ENCODE peak calls at places on chromosome 2, in four cellular contexts. Y is hepatic stellate cell, T is NCI-H2029 treated with DMSO at 0.1 percent for 48 hours, B is ecto neural progenitor cell. D is an unnamed sample.

GRCh38 chr2:1826188-1826905 is 82.0 kb upstream of the PXDN start:
- DNase-seq in Y (no peak), T (no peak), B (no peak), D (no peak)

GRCh38 chr2:237617305-237617982 is 9.9 kb upstream of the LRRFIP1 start:
- DNase-seq in Y (no peak), B (no peak), T (no peak), D (no peak)

GRCh38 chr2:239629936-239630617 is 229.3 kb upstream of the HDAC4 start:
- DNase-seq in T (no peak), Y (no peak), B (no peak), D (no peak)

GRCh38 chr2:46239847-46240181 is 57.4 kb upstream of the EPAS1 start:
- DNase-seq in B (no peak), T (no peak), Y (no peak), D (no peak)

GRCh38 chr2:30272761-30273573 is 41.6 kb downstream of the LBH start:
- DNase-seq in Y (peak), T (no peak), B (no peak), D (peak)

GRCh38 chr2:11242545-11243174 is 87.4 kb downstream of the SLC66A3 start:
- DNase-seq in T (no peak), B (no peak), Y (no peak), D (no peak)

GRCh38 chr2:96900237-96900636 is 30.4 kb upstream of the SEMA4C start:
- DNase-seq in T (no peak), B (no peak), Y (no peak), D (no peak)

GRCh38 chr2:129813404-129813803 is 166.1 kb upstream of the RAB6C start:
- DNase-seq in Y (no peak), T (no peak), B (no peak), D (no peak)

GRCh38 chr2:85920810-85921545 is 32.2 kb upstream of the ST3GAL5 start:
- DNase-seq in T (no peak), Y (peak), B (no peak), D (peak)

GRCh38 chr2:28613616-28614501 is 118.0 kb downstream of the PLB1 start:
- DNase-seq in B (no peak), T (peak), Y (no peak), D (no peak)

GRCh38 chr2:78979380-78980238 is 45.9 kb upstream of the REG3G start:
- DNase-seq in B (peak), Y (no peak), T (no peak), D (no peak)

GRCh38 chr2:183070942-183071844 is 7.4 kb upstream of the DUSP19 start:
- DNase-seq in B (peak), T (peak), Y (peak), D (no peak)

GRCh38 chr2:20962939-20963543 is 80.8 kb downstream of the APOB start:
- DNase-seq in B (peak), T (peak), Y (peak), D (peak)

GRCh38 chr2:137118140-137118539 is 352.8 kb downstream of the THSD7B start:
- DNase-seq in B (no peak), T (no peak), Y (no peak), D (peak)

GRCh38 chr2:60852282-60852860 is 29.0 kb upstream of the REL start:
- DNase-seq in T (no peak), Y (no peak), B (no peak), D (no peak)

GRCh38 chr2:111178730-111179405 is 58.2 kb downstream of the BCL2L11 start:
- DNase-seq in T (no peak), Y (peak), B (no peak), D (peak)

GRCh38 chr2:201126308-201127127 is 10.6 kb downstream of the CFLAR start:
- DNase-seq in T (no peak), Y (no peak), B (no peak), D (peak)

GRCh38 chr2:120104002-120104467 is 91.2 kb downstream of the EPB41L5 start:
- DNase-seq in Y (peak), B (no peak), T (no peak), D (peak)

GRCh38 chr2:237668440-237668839 is 41.1 kb downstream of the LRRFIP1 start:
- DNase-seq in T (no peak), B (no peak), Y (no peak), D (no peak)

GRCh38 chr2:72155151-72155550 is 7.5 kb upstream of the CYP26B1 start:
- DNase-seq in B (no peak), Y (no peak), T (no peak), D (no peak)

GRCh38 chr2:152483276-152483996 is 148.5 kb downstream of the FMNL2 start:
- DNase-seq in B (no peak), T (no peak), Y (no peak), D (no peak)

GRCh38 chr2:144524190-144524957 is 4.5 kb upstream of the ZEB2 start:
- DNase-seq in T (no peak), Y (no peak), B (peak), D (peak)

GRCh38 chr2:218406949-218407703 is 7.5 kb downstream of the CTDSP1 start:
- DNase-seq in T (no peak), B (no peak), Y (peak), D (no peak)

GRCh38 chr2:241941691-241942301 is 72.3 kb downstream of the RTP5 start:
- DNase-seq in T (no peak), Y (no peak), B (no peak), D (no peak)

GRCh38 chr2:7812231-7812995 is 869.4 kb upstream of the ID2 start:
- DNase-seq in Y (peak), B (no peak), T (no peak), D (peak)

GRCh38 chr2:22929998-22930397 is 455.0 kb upstream of the KLHL29 start:
- DNase-seq in Y (no peak), B (no peak), T (no peak), D (no peak)

GRCh38 chr2:172416447-172417058 is 10.8 kb upstream of the ITGA6 start:
- DNase-seq in B (no peak), Y (no peak), T (no peak), D (no peak)

GRCh38 chr2:94956797-94957391 is 68.6 kb upstream of the MAL start:
- DNase-seq in Y (peak), B (no peak), T (no peak), D (no peak)

GRCh38 chr2:121326628-121327027 is 41.6 kb upstream of the TFCP2L1 start:
- DNase-seq in T (no peak), Y (no peak), B (peak), D (no peak)

GRCh38 chr2:85393836-85394235 is 16.3 kb downstream of the CAPG start:
- DNase-seq in Y (no peak), B (no peak), T (no peak), D (no peak)

GRCh38 chr2:42223822-42224268 is 54.7 kb downstream of the EML4 start:
- DNase-seq in Y (peak), B (no peak), T (no peak), D (no peak)

GRCh38 chr2:73307720-73308119 is 14.4 kb upstream of the EGR4 start:
- DNase-seq in T (no peak), Y (no peak), B (no peak), D (no peak)

GRCh38 chr2:171391532-171391931 is 42.3 kb downstream of the METTL8 start:
- DNase-seq in Y (no peak), B (no peak), T (no peak), D (no peak)

GRCh38 chr2:74281576-74281975 is 61.6 kb downstream of the SLC4A5 start:
- DNase-seq in Y (no peak), T (no peak), B (no peak), D (no peak)

GRCh38 chr2:24816884-24817283 is 23.7 kb downstream of the CENPO start:
- DNase-seq in B (no peak), T (no peak), Y (peak), D (peak)

GRCh38 chr2:11417946-11418585 is 47.9 kb downstream of the E2F6 start:
- DNase-seq in Y (no peak), T (no peak), B (no peak), D (no peak)